ENCODE peak calls at places on chromosomes 4 and X, in nine cellular contexts. I, D, L, S, J, M, K, U and C are unnamed samples.

GRCh38 chr4:7945709-7946380 is 6.2 kb upstream of the AFAP1 start:
- DNase-seq in S (no peak), I (no peak), L (no peak), K (peak), U (no peak), D (no peak), J (no peak), M (peak), C (no peak)

GRCh38 chr4:183322326-183322725 is at the start of gene CLDN24:
- DNase-seq in K (no peak), S (no peak), U (no peak), I (no peak), D (no peak), J (no peak), L (no peak), M (no peak), C (no peak)

GRCh38 chrX:41906515-41907165 is 16.7 kb downstream of the CASK start:
- DNase-seq in I (no peak), M (no peak), K (no peak), S (no peak), D (no peak), U (no peak), L (no peak), J (no peak), C (no peak)

GRCh38 chrX:114889454-114889853 is 128.0 kb downstream of the IL13RA2 start:
- DNase-seq in D (peak), K (no peak), U (no peak), S (no peak), L (no peak), J (no peak), M (no peak), I (no peak), C (no peak)

GRCh38 chr4:185955817-185956542 is 113.0 kb upstream of the TLR3 start:
- DNase-seq in D (no peak), L (no peak), S (no peak), M (no peak), K (no peak), I (no peak), U (peak), J (no peak), C (no peak)

GRCh38 chr4:105923507-105924238 is 28.4 kb downstream of the NPNT start:
- DNase-seq in D (peak), I (no peak), J (no peak), K (no peak), U (no peak), L (no peak), M (no peak), S (no peak), C (peak)

GRCh38 chr4:23171971-23172370 is 479.2 kb downstream of the GBA3 start:
- DNase-seq in U (no peak), J (no peak), I (no peak), M (no peak), D (no peak), K (no peak), L (no peak), S (no peak), C (no peak)

GRCh38 chrX:130523460-130524394 is 121.9 kb downstream of the RBMX2 start:
- DNase-seq in M (peak), J (peak), S (no peak), U (peak), D (peak), K (peak), L (peak), I (no peak), C (no peak)

GRCh38 chr4:158166701-158167100 is 6.1 kb downstream of the GASK1B start:
- DNase-seq in J (no peak), S (no peak), M (no peak), D (no peak), K (no peak), U (no peak), L (no peak), I (no peak), C (no peak)

GRCh38 chr4:161466321-161466720 is 697.5 kb downstream of the FSTL5 start:
- DNase-seq in D (no peak), L (no peak), K (no peak), J (no peak), S (no peak), M (no peak), I (no peak), U (peak), C (no peak)

GRCh38 chrX:44071847-44072545 is 98.8 kb upstream of the NDP start:
- DNase-seq in K (no peak), L (no peak), S (no peak), J (no peak), M (no peak), U (no peak), D (no peak), I (no peak), C (no peak)

GRCh38 chrX:50638123-50638522 is 167.5 kb upstream of the DGKK start:
- DNase-seq in K (no peak), U (no peak), D (no peak), M (peak), L (no peak), S (no peak), J (peak), I (no peak), C (no peak)

GRCh38 chr4:73676881-73677323 is 56.7 kb upstream of the RASSF6 start:
- DNase-seq in I (no peak), J (no peak), M (peak), S (no peak), L (no peak), D (no peak), U (no peak), K (no peak), C (no peak)

GRCh38 chrX:124127496-124127895 is 166.0 kb downstream of the STAG2 start:
- DNase-seq in S (no peak), D (no peak), J (no peak), L (no peak), M (no peak), I (no peak), U (no peak), K (no peak), C (no peak)

GRCh38 chr4:162061214-162061613 is 102.6 kb downstream of the FSTL5 start:
- DNase-seq in I (no peak), D (no peak), U (no peak), M (no peak), J (no peak), L (no peak), S (no peak), K (no peak), C (no peak)

GRCh38 chrX:131802836-131803626 is 220.1 kb upstream of the STK26 start:
- DNase-seq in K (peak), L (peak), S (no peak), U (peak), D (no peak), M (peak), J (peak), I (no peak), C (no peak)

GRCh38 chrX:68534696-68535095 is 35.8 kb downstream of the YIPF6 start:
- DNase-seq in J (no peak), D (no peak), K (no peak), M (no peak), I (no peak), U (no peak), S (no peak), L (no peak), C (no peak)

GRCh38 chr4:181971411-181971810 is 271.8 kb upstream of the TENM3 start:
- DNase-seq in I (no peak), K (no peak), U (no peak), L (no peak), J (no peak), M (no peak), S (no peak), D (no peak), C (no peak)

GRCh38 chrX:12984629-12985303 is 9.9 kb downstream of the TMSB4X start:
- DNase-seq in L (no peak), S (peak), U (no peak), M (no peak), D (no peak), J (no peak), K (peak), I (no peak), C (no peak)

GRCh38 chrX:124388562-124388961 is 42.2 kb downstream of the SH2D1A start:
- DNase-seq in I (peak), M (peak), K (peak), U (peak), D (peak), L (peak), S (peak), J (peak), C (no peak)

GRCh38 chr4:170014359-170015008 is 11.7 kb downstream of the MFAP3L start:
- DNase-seq in D (no peak), I (no peak), S (no peak), L (no peak), J (no peak), M (no peak), K (no peak), U (peak), C (no peak)

GRCh38 chrX:19814240-19814639 is 73.2 kb downstream of the SH3KBP1 start:
- DNase-seq in J (peak), I (no peak), S (no peak), M (no peak), L (no peak), D (no peak), K (no peak), U (no peak), C (peak)

GRCh38 chr4:122003335-122003734 is 51.5 kb upstream of the TRPC3 start:
- DNase-seq in S (no peak), U (peak), M (no peak), K (peak), I (no peak), J (no peak), L (no peak), D (peak), C (no peak)

GRCh38 chr4:13534344-13535063 is 9.8 kb downstream of the NKX3-2 start:
- DNase-seq in J (no peak), U (peak), K (no peak), S (no peak), M (no peak), D (no peak), I (no peak), L (no peak), C (no peak)

GRCh38 chr4:73520821-73521220 is 39.3 kb downstream of the AFM start:
- DNase-seq in I (no peak), M (no peak), U (no peak), J (no peak), K (no peak), D (no peak), S (no peak), L (no peak), C (no peak)

GRCh38 chr4:67751260-67751659 is 2.9 kb downstream of the GNRHR start:
- DNase-seq in M (no peak), S (no peak), L (no peak), D (no peak), U (no peak), I (no peak), J (no peak), K (no peak), C (no peak)

GRCh38 chr4:122602277-122603142 is 18.4 kb downstream of the IL21 start:
- DNase-seq in I (no peak), J (no peak), M (no peak), U (peak), D (no peak), K (peak), S (no peak), L (no peak), C (no peak)

GRCh38 chr4:30721353-30722091 is 1.4 kb downstream of the PCDH7 start:
- DNase-seq in J (peak), U (peak), L (no peak), D (no peak), K (peak), S (no peak), I (no peak), M (peak), C (peak)

GRCh38 chr4:7226993-7227392 is 34.7 kb downstream of the SORCS2 start:
- DNase-seq in K (no peak), J (no peak), I (no peak), S (no peak), M (no peak), U (peak), L (no peak), D (no peak), C (peak)

GRCh38 chrX:44874481-44875184 is 1.6 kb downstream of the KDM6A start:
- DNase-seq in U (peak), M (no peak), S (no peak), J (peak), D (peak), I (no peak), K (peak), L (peak), C (no peak)

GRCh38 chrX:51893931-51894696 is 691 bp downstream of the MAGED1 start:
- DNase-seq in L (peak), I (no peak), D (no peak), K (peak), S (no peak), J (peak), U (peak), M (peak), C (no peak)

GRCh38 chr4:102610007-102610406 is 108.8 kb downstream of the NFKB1 start:
- DNase-seq in L (no peak), I (no peak), U (no peak), S (no peak), M (no peak), J (no peak), D (no peak), K (no peak), C (no peak)

GRCh38 chrX:10811093-10811492 is 190.7 kb upstream of the MID1 start:
- DNase-seq in J (no peak), K (no peak), M (no peak), D (no peak), U (no peak), S (no peak), I (no peak), L (no peak), C (no peak)

GRCh38 chr4:4782969-4783368 is 76.5 kb upstream of the MSX1 start:
- DNase-seq in J (no peak), U (no peak), L (no peak), S (no peak), K (no peak), D (peak), I (no peak), M (no peak), C (no peak)

GRCh38 chrX:129041319-129041718 is 482.0 kb downstream of the SMARCA1 start:
- DNase-seq in M (peak), L (no peak), J (no peak), I (no peak), S (no peak), D (no peak), U (no peak), K (no peak), C (no peak)

GRCh38 chrX:47321978-47322377 is 48.4 kb upstream of the ZNF157 start:
- DNase-seq in J (no peak), K (no peak), S (no peak), M (no peak), L (no peak), U (no peak), I (no peak), D (no peak), C (no peak)

GRCh38 chr4:41169256-41169655 is 45.1 kb downstream of the APBB2 start:
- DNase-seq in U (no peak), J (no peak), L (no peak), I (no peak), S (no peak), K (no peak), M (no peak), D (no peak), C (no peak)

GRCh38 chr4:41176357-41176756 is 38.0 kb downstream of the APBB2 start:
- DNase-seq in S (no peak), L (no peak), U (no peak), I (no peak), M (no peak), D (no peak), J (no peak), K (no peak), C (no peak)

GRCh38 chr4:41174444-41174843 is 39.9 kb downstream of the APBB2 start:
- DNase-seq in D (no peak), M (no peak), U (no peak), I (no peak), S (no peak), J (no peak), L (no peak), K (no peak), C (no peak)

GRCh38 chr4:41177016-41177415 is 37.3 kb downstream of the APBB2 start:
- DNase-seq in D (no peak), S (no peak), J (no peak), I (no peak), U (no peak), M (no peak), K (no peak), L (no peak), C (no peak)

GRCh38 chr4:41172772-41173171 is 41.6 kb downstream of the APBB2 start:
- DNase-seq in D (no peak), U (no peak), I (no peak), J (no peak), L (no peak), M (no peak), K (no peak), S (no peak), C (no peak)
- H3K27ac ChIP-seq in D (no peak), U (no peak), I (no peak), J (no peak), L (no peak), M (no peak), K (no peak), S (no peak), C (no peak)

GRCh38 chrX:115892787-115893671 is 277.5 kb upstream of the AGTR2 start:
- DNase-seq in D (no peak), S (no peak), L (peak), U (peak), I (peak), K (peak), J (no peak), M (peak), C (peak)
- H3K27ac ChIP-seq in D (peak), S (no peak), L (peak), U (peak), I (no peak), K (no peak), J (peak), M (no peak), C (peak)

DNA sequence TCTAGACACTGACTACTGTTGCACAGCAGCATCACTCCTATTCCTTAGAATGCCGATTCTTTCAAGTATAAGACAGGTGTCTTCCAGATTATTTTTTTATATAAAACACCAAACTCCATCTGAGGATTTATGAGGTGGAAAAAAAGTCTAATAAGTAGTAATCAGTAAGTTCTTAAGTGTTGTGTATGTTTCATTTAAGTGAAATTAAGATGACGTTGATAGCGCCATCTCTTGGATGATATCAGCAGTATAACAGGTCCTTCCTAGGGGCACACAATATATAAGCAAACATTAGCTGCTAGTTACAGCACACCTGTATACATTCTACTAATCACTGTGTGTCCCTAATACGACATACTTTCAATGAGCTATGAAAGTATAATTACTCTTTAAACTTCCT is 99.6 kb upstream of the STS start:
- DNase-seq in K (no peak), L (no peak), M (no peak), D (no peak), U (no peak), J (no peak), S (no peak), I (no peak), C (no peak)
- H3K27ac ChIP-seq in K (no peak), L (no peak), M (no peak), D (no peak), U (no peak), J (no peak), S (no peak), I (no peak), C (no peak)

GRCh38 chrX:16839852-16840460 is 30.2 kb downstream of the RBBP7 start:
- DNase-seq in U (no peak), D (no peak), M (no peak), L (no peak), K (no peak), J (no peak), I (no peak), S (no peak), C (no peak)

GRCh38 chrX:16834811-16835210 is 35.4 kb downstream of the RBBP7 start:
- DNase-seq in J (no peak), I (no peak), U (no peak), D (no peak), K (no peak), L (no peak), S (no peak), M (no peak), C (no peak)

GRCh38 chrX:16836371-16836770 is 33.8 kb downstream of the RBBP7 start:
- DNase-seq in S (no peak), K (peak), D (no peak), L (no peak), J (no peak), M (no peak), U (peak), I (no peak), C (no peak)

GRCh38 chrX:16839224-16839851 is 30.8 kb downstream of the RBBP7 start:
- DNase-seq in K (no peak), S (no peak), I (no peak), U (no peak), L (no peak), M (no peak), J (no peak), D (no peak), C (no peak)

DNA sequence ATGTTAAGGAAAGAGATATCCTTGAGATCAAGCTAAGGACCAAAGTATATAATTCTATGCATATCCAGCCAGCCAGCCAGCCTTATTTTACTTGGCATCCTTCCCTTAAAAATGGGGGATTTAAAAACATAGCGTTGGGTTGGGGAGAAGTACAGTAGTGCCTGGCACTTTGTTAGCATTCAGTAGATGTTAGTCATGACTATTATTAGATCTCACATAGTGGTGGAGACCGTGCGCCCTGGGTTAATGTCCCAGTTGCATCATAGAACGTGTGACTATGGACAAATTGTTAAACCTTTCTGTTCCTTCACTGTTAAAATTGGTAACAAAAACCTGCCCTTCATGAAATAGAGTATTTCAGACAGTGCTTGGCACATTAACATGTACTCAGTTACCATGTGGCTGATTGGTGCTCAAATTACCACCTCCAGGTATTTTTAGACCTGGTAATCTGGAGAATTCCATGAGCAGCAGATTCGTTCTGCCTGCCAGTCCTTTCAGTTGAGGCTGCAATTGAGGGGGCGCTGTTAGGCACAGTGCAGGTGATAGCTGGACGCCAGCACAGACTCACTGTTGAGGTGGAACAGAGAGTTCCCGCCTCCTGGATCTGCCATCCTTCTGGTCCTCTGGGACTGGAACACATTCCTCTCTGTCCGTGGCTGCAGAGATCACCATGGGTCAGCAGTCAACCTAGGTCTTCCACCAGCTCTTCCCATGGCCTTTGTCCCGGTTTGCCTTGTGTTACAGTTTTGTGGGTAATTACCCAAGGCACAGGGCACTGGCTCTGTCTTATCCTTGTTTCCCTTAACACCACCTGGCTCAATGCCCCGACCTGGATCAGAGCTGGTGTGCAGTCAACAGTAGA is 31.7 kb downstream of the RBBP7 start:
- DNase-seq in L (no peak), U (no peak), D (no peak), S (no peak), I (no peak), K (peak), M (no peak), J (peak), C (no peak)
- H3K27ac ChIP-seq in L (peak), U (peak), D (no peak), S (no peak), I (peak), K (no peak), M (peak), J (peak), C (no peak)

GRCh38 chr4:54192811-54193210 is 36.3 kb upstream of the PDGFRA start:
- DNase-seq in M (no peak), S (no peak), J (no peak), L (no peak), I (no peak), U (no peak), D (no peak), K (no peak), C (no peak)

GRCh38 chr4:54199919-54200318 is 29.2 kb upstream of the PDGFRA start:
- DNase-seq in M (no peak), J (no peak), S (no peak), K (no peak), I (no peak), L (no peak), D (no peak), U (no peak), C (no peak)

DNA sequence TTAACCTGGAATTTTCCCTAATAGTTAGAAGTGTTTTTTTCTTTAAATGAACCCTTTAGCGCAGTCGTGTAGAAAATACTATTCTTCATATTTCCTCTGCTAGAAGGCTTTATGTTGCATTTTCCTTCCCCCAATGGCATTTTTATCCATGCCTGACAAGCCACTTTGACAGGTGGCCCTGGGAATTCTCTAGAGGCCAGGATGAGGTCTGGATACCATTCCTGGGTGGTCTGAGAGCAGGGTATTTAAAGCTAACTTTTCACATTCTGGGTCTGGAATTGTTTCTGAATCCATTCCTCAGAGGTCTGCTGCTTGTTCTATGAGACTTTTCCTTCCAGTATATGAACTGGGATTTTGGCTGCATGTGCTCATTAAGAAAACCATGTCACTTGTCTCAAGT is 31.2 kb upstream of the PDGFRA start:
- DNase-seq in K (no peak), J (no peak), U (no peak), S (no peak), L (no peak), D (no peak), I (no peak), M (no peak), C (no peak)
- H3K27ac ChIP-seq in K (no peak), J (no peak), U (peak), S (no peak), L (no peak), D (no peak), I (no peak), M (no peak), C (no peak)